ENCODE peak calls at places on chromosomes 16 and 17, in four cellular contexts. I is K562, E is HCT116, S is HepG2. F is an unnamed sample.

GRCh38 chr17:68437979-68438877 is 19.1 kb downstream of the WIPI1 start:
- DNase-seq in I (peak; percentile 31), E (no peak), S (peak; percentile 80), F (no peak)

GRCh38 chr17:66467766-66468165 is 165.4 kb downstream of the PRKCA start:
- DNase-seq in I (no peak), E (no peak), S (no peak), F (no peak)

GRCh38 chr16:84367750-84368320 is 503 bp upstream of the ATP2C2 start:
- DNase-seq in I (no peak), E (no peak), S (no peak), F (no peak)

GRCh38 chr17:21034350-21035235 is 8.2 kb downstream of the USP22 start:
- DNase-seq in I (no peak), E (no peak), S (no peak), F (no peak)

GRCh38 chr17:27558341-27558740 is 72.6 kb upstream of the LGALS9 start:
- DNase-seq in I (no peak), E (no peak), S (no peak), F (no peak)

GRCh38 chr16:66116163-66116792 is 250.2 kb upstream of the CDH5 start:
- DNase-seq in I (no peak), E (no peak), S (no peak), F (no peak)

GRCh38 chr17:1830288-1830687 is 483 bp downstream of the RPA1 start:
- DNase-seq in I (peak; percentile 9), E (no peak), S (peak; percentile 8), F (no peak)

GRCh38 chr17:29172589-29172988 is 7.6 kb downstream of the MYO18A start:
- DNase-seq in I (peak; percentile 5), E (no peak), S (no peak), F (no peak)

GRCh38 chr16:12781777-12782176 is 21.9 kb downstream of the CPPED1 start:
- DNase-seq in I (no peak), E (no peak), S (no peak), F (no peak)

GRCh38 chr16:15404792-15405191 is 9.2 kb downstream of the MPV17L start:
- DNase-seq in I (no peak), E (no peak), S (no peak), F (no peak)

GRCh38 chr17:58969612-58970011 is 137.1 kb downstream of the TRIM37 start:
- DNase-seq in I (no peak), E (no peak), S (no peak), F (no peak)

GRCh38 chr17:50272711-50273653 is 1.3 kb upstream of the TMEM92 start:
- DNase-seq in I (peak; percentile 81), E (no peak), S (no peak), F (no peak)

GRCh38 chr17:34504814-34505484 is 74.4 kb upstream of the TMEM132E start:
- DNase-seq in I (no peak), E (no peak), S (no peak), F (no peak)

GRCh38 chr17:50835563-50836231 is at the start of gene WFIKKN2:
- DNase-seq in I (no peak), E (no peak), S (no peak), F (no peak)

GRCh38 chr17:40366076-40366860 is 1.7 kb upstream of the GJD3 start:
- DNase-seq in I (peak; percentile 4), E (no peak), S (no peak), F (no peak)

GRCh38 chr17:34827008-34827407 is 134.3 kb downstream of the CCT6B start:
- DNase-seq in I (no peak), E (no peak), S (no peak), F (peak; percentile 15)

GRCh38 chr16:57185446-57185944 is 344 bp downstream of the PSME3IP1 start:
- DNase-seq in I (peak; percentile 49), E (no peak), S (no peak), F (no peak)

GRCh38 chr17:78272181-78272913 is 40.9 kb downstream of the TMEM235 start:
- DNase-seq in I (peak; percentile 78), E (no peak), S (no peak), F (no peak)

GRCh38 chr17:12680993-12681392 is 15.3 kb downstream of the MYOCD start:
- DNase-seq in I (no peak), E (no peak), S (no peak), F (no peak)

GRCh38 chr16:47477680-47478079 is 16.5 kb downstream of the PHKB start:
- DNase-seq in I (no peak), E (no peak), S (no peak), F (no peak)

GRCh38 chr17:66548158-66548557 is 245.7 kb downstream of the PRKCA start:
- DNase-seq in I (no peak), E (no peak), S (peak; percentile 23), F (no peak)

GRCh38 chr16:23227529-23227928 is 45.0 kb downstream of the SCNN1G start:
- DNase-seq in I (peak; percentile 71), E (no peak), S (no peak), F (no peak)

GRCh38 chr17:1153795-1154546 is 25.8 kb downstream of the ABR start:
- DNase-seq in I (peak; percentile 23), E (no peak), S (peak; percentile 16), F (no peak)

GRCh38 chr17:30176845-30177244 is 58.7 kb downstream of the SLC6A4 start:
- DNase-seq in I (no peak), E (no peak), S (no peak), F (no peak)

GRCh38 chr17:18332909-18333489 is 17.9 kb downstream of the SMCR8 start:
- DNase-seq in I (no peak), E (no peak), S (no peak), F (no peak)

GRCh38 chr17:57463103-57463885 is 207.0 kb downstream of the MSI2 start:
- DNase-seq in I (peak; percentile 43), E (no peak), S (peak; percentile 30), F (no peak)
- TF ChIP-seq TCF7L2 in I (no peak), E (no peak), S (no peak), F (no peak)

GRCh38 chr16:87784812-87785211 is 19.0 kb upstream of the KLHDC4 start:
- DNase-seq in I (no peak), E (no peak), S (peak; percentile 63), F (no peak)

GRCh38 chr16:87780385-87780989 is 14.7 kb upstream of the KLHDC4 start:
- DNase-seq in I (peak; percentile 29), E (no peak), S (no peak), F (no peak)

GRCh38 chr16:87778476-87778829 is 12.7 kb upstream of the KLHDC4 start:
- DNase-seq in I (no peak), E (no peak), S (no peak), F (no peak)

GRCh38 chr16:87778830-87779579 is 13.2 kb upstream of the KLHDC4 start:
- DNase-seq in I (peak; percentile 85), E (peak; percentile 94), S (peak; percentile 88), F (no peak)
- TF ChIP-seq SIN3A in I (no peak), E (no peak), S (no peak), F (peak; percentile 40)

GRCh38 chr16:68015681-68016080 is at the start of gene DPEP2NB:
- DNase-seq in I (no peak), E (no peak), S (no peak), F (no peak)

GRCh38 chr16:68009157-68009735 is 6.5 kb downstream of the DPEP2NB start:
- DNase-seq in I (peak; percentile 7), E (no peak), S (no peak), F (no peak)

GRCh38 chr16:68019167-68019680 is 3.5 kb upstream of the DPEP2NB start:
- DNase-seq in I (no peak), E (no peak), S (no peak), F (no peak)

GRCh38 chr16:68013440-68013839 is 2.3 kb downstream of the DPEP2NB start:
- DNase-seq in I (no peak), E (no peak), S (no peak), F (no peak)
- TF ChIP-seq TCF7L2 in I (no peak), E (no peak), S (no peak), F (no peak)

DNA sequence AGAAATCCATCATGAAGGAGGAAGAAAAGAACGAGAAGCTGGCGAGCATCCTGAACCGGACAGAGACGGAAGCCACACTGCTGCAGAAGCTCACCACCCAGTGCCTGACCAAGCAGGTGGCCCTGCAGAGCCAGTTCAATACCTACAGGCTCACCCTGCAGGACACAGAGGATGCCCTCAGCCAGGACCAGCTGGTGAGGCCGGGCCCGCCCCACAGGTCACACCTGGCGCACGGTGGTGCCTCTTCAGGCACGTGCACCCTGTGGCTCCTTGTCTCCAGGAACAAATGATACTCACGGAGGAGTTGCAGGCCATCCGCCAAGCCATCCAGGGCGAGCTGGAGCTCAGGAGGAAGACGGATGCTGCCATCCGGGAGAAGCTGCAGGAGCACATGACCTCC is 19.8 kb upstream of the GAA start:
- DNase-seq in I (no peak), E (no peak), S (no peak), F (no peak)
- TF ChIP-seq SIN3A in I (no peak), E (no peak), S (no peak), F (no peak)

GRCh38 chr17:77128895-77129567 is 11.7 kb upstream of the SEC14L1 start:
- DNase-seq in I (no peak), E (no peak), S (no peak), F (no peak)
- TF ChIP-seq TCF7L2 in I (no peak), E (no peak), S (no peak), F (no peak)

GRCh38 chr17:76772842-76773521 is 35.1 kb downstream of the MFSD11 start:
- DNase-seq in I (no peak), E (peak; percentile 89), S (peak; percentile 59), F (no peak)
- TF ChIP-seq SIN3A in I (no peak), E (no peak), S (no peak), F (no peak)

DNA sequence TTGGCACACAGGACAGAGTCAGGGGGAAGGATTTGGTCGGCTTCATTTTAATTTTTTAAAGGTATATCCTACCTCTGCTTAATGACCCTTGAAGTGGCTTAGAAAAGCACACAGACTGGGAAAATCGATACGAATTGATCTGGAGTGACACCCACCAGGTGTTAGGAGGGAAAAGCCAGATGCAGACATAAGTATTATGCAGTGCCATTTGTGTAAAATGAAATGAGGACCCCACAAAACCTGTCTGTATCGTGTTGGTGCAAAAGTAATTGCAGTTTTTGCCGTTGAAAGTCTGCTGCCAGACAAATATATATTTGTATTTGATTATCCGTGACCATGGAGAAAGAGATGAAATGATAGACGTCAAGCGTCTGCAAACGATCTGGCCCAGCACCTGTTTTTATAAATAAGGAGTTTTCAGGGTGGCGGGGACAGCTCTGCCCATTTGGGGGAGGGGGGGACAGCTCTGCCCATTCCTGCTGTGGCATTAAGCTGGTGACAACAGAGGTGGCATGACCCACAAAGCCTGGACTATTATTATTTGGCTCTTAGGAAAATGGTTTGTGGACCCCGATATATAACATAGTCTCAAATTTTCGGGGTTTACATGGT is 143.6 kb upstream of the PLCG2 start:
- DNase-seq in I (no peak), E (no peak), S (no peak), F (no peak)
- TF ChIP-seq TCF7L2 in I (no peak), E (no peak), S (no peak), F (no peak)

GRCh38 chr17:6924121-6924676 is 71.7 kb upstream of the ALOX12 start:
- DNase-seq in I (no peak), E (no peak), S (no peak), F (no peak)
- TF ChIP-seq SIN3A in I (no peak), E (no peak), S (no peak), F (no peak)

GRCh38 chr16:89216315-89217137 is 977 bp upstream of the ZNF778 start:
- DNase-seq in I (peak; percentile 67), E (peak; percentile 73), S (peak; percentile 82), F (peak; percentile 63)
- TF ChIP-seq TCF7L2 in I (no peak), E (no peak), S (no peak), F (no peak)

F was measured in Panc1.